ENCODE peak calls at places on chromosomes 13 and 19, in five cellular contexts. V, T, F, N and W are unnamed samples.

GRCh38 chr13:37383856-37384255 is 214.7 kb downstream of the POSTN start:
- DNase-seq in V (no peak), T (no peak), F (no peak), N (no peak), W (no peak)

GRCh38 chr19:16886305-16886880 is 2.4 kb upstream of the F2RL3 start:
- DNase-seq in V (no peak), T (peak; percentile 73), F (no peak), N (peak; percentile 70), W (peak; percentile 96)

GRCh38 chr13:45206340-45206739 is 5.5 kb upstream of the KCTD4 start:
- DNase-seq in V (peak; percentile 92), T (peak; percentile 79), F (no peak), N (peak; percentile 93), W (peak; percentile 92)

GRCh38 chr19:18725755-18726416 is 42.4 kb downstream of the CRTC1 start:
- DNase-seq in V (no peak), T (no peak), F (no peak), N (no peak), W (no peak)

GRCh38 chr13:80604094-80604493 is 263.2 kb upstream of the SPRY2 start:
- DNase-seq in V (no peak), T (no peak), F (no peak), N (no peak), W (peak; percentile 52)

GRCh38 chr13:43664700-43665191 is 122.0 kb downstream of the ENOX1 start:
- DNase-seq in V (peak; percentile 71), T (peak; percentile 43), F (no peak), N (peak; percentile 67), W (peak; percentile 70)

GRCh38 chr13:103772576-103772975 is 706.4 kb upstream of the SLC10A2 start:
- DNase-seq in V (no peak), T (no peak), F (no peak), N (no peak), W (no peak)

GRCh38 chr19:19120308-19121156 is 17.7 kb downstream of the TMEM161A start:
- DNase-seq in V (no peak), T (peak; percentile 81), F (no peak), N (peak; percentile 49), W (peak; percentile 82)

GRCh38 chr13:89199138-89199537 is 1528.0 kb downstream of the SLITRK5 start:
- DNase-seq in V (no peak), T (no peak), F (no peak), N (no peak), W (no peak)

GRCh38 chr19:39937094-39937493 is 2.7 kb upstream of the FCGBP start:
- DNase-seq in V (no peak), T (no peak), F (no peak), N (no peak), W (no peak)

GRCh38 chr13:35621989-35622388 is 145.5 kb upstream of the MAB21L1 start:
- DNase-seq in V (peak; percentile 48), T (peak; percentile 64), F (no peak), N (peak; percentile 52), W (peak; percentile 35)

GRCh38 chr13:77374786-77375185 is 47.9 kb upstream of the MYCBP2 start:
- DNase-seq in V (no peak), T (no peak), F (no peak), N (no peak), W (no peak)

GRCh38 chr13:51717786-51718398 is 86.1 kb downstream of the DHRS12 start:
- DNase-seq in V (no peak), T (peak; percentile 43), F (no peak), N (peak; percentile 52), W (no peak)

GRCh38 chr13:52387721-52388120 is 18.3 kb downstream of the THSD1 start:
- DNase-seq in V (no peak), T (no peak), F (no peak), N (no peak), W (no peak)

GRCh38 chr19:12098040-12098439 is 33.5 kb downstream of the ZNF844 start:
- DNase-seq in V (no peak), T (no peak), F (no peak), N (no peak), W (no peak)

GRCh38 chr13:74133657-74134201 is 475 bp downstream of the KLF12 start:
- DNase-seq in V (peak; percentile 96), T (peak; percentile 95), F (peak; percentile 69), N (peak; percentile 93), W (peak; percentile 96)

GRCh38 chr13:74136089-74136658 is 2.0 kb upstream of the KLF12 start:
- DNase-seq in V (peak; percentile 70), T (no peak), F (no peak), N (peak; percentile 60), W (peak; percentile 61)

GRCh38 chr13:74135306-74136088 is 1.3 kb upstream of the KLF12 start:
- DNase-seq in V (peak; percentile 87), T (peak; percentile 89), F (peak; percentile 30), N (peak; percentile 74), W (peak; percentile 64)

GRCh38 chr13:74134226-74134776 is at the start of gene KLF12:
- DNase-seq in V (peak; percentile 97), T (peak; percentile 95), F (peak; percentile 63), N (peak; percentile 93), W (peak; percentile 95)

GRCh38 chr13:74134777-74135305 is 637 bp upstream of the KLF12 start:
- DNase-seq in V (peak; percentile 74), T (no peak), F (peak; percentile 16), N (no peak), W (no peak)
- H3K4me3 ChIP-seq in V (peak overlapping the region; percentile 96), T (peak overlapping the region; percentile 71), F (peak overlapping the region; percentile 73), N (peak overlapping the region; percentile 91), W (peak overlapping the region; percentile 75)

GRCh38 chr19:41530184-41530534 is 45.8 kb upstream of the CEACAM21 start:
- DNase-seq in V (no peak), T (no peak), F (no peak), N (no peak), W (no peak)
- H3K4me3 ChIP-seq in V (no peak overlapping the region), T (no peak overlapping the region), F (no peak overlapping the region), N (no peak overlapping the region), W (no peak overlapping the region)

GRCh38 chr19:42423462-42424344 is 3.5 kb downstream of the LIPE start:
- DNase-seq in V (peak; percentile 97), T (peak; percentile 95), F (peak; percentile 48), N (peak; percentile 90), W (peak; percentile 93)

GRCh38 chr19:42422576-42423461 is 4.4 kb downstream of the LIPE start:
- DNase-seq in V (no peak), T (no peak), F (no peak), N (no peak), W (no peak)

GRCh38 chr19:42421101-42421500 is 6.1 kb downstream of the LIPE start:
- DNase-seq in V (no peak), T (no peak), F (no peak), N (no peak), W (no peak)

GRCh38 chr19:42421591-42422031 is 5.6 kb downstream of the LIPE start:
- DNase-seq in V (no peak), T (peak; percentile 85), F (no peak), N (no peak), W (no peak)

DNA sequence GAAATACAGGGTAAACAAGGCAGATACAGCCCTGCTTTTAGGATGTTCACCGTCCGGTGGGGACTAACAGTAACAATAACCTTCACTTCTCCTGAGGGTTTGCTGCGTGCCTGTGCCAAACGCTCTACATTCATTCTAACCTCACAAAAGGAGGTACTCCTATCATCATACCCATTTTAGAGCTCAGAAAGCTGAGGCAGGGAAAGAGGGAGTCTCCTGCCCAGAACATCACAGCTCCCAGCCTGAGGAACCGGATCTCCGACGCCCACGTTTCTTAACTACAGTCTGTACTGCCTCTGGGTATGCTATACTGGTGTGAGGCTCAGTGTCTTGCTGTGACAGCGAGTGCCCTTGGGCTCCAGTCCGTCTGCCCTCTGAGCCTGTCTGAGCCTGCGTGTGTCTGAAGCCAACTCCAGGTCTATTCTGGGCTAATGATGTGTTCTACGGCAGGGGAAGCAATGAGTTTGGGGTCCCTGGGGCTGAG is 5.1 kb downstream of the LIPE start:
- DNase-seq in V (no peak), T (no peak), F (no peak), N (no peak), W (no peak)
- H3K4me3 ChIP-seq in V (peak overlapping the region; percentile 85), T (peak overlapping the region; percentile 65), F (no peak overlapping the region), N (no peak overlapping the region), W (no peak overlapping the region)

DNA sequence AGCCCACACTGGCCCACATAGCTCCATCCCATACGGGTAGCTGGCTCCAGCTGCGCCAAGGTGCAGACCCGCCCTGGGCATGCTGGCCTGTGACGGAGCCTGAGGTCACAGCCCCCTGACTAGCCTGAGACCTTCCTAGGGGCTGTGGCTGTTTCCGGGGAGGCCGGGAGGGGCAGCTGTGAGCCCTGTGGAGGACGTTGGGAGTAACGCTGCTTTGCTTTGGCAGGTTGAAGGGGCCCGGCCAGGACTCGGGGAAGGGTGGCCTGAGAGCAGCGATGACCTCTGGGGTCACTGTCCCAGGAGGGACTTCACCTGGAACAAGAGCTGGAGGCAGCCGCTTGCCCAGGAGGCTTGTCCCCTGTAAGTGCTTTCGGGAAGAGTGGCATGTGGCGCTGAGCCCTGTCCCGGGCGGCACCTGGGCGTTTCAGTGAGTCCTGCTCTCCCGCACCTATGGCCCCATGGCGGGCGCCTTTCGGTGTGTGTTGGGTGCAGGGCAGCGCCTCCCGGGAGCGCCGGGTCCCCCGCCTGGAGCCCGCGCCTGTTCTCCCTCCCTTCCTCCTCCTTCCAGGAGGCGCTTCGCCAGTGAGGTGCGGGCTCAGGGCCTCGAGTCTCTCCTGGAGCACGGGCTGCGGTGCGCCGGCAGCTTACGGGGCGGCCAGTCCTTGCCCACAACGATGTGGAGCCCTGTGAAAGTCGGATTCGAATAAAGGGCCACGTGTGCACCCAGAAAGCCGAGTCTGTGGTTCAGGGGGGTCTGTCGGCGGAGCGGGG is 1.1 kb upstream of the FAM174C start:
- DNase-seq in V (no peak), T (no peak), F (no peak), N (no peak), W (no peak)
- H3K4me3 ChIP-seq in V (peak overlapping the region; percentile 88), T (peak overlapping the region; percentile 36), F (no peak overlapping the region), N (peak overlapping the region; percentile 45), W (peak overlapping the region; percentile 51)

DNA sequence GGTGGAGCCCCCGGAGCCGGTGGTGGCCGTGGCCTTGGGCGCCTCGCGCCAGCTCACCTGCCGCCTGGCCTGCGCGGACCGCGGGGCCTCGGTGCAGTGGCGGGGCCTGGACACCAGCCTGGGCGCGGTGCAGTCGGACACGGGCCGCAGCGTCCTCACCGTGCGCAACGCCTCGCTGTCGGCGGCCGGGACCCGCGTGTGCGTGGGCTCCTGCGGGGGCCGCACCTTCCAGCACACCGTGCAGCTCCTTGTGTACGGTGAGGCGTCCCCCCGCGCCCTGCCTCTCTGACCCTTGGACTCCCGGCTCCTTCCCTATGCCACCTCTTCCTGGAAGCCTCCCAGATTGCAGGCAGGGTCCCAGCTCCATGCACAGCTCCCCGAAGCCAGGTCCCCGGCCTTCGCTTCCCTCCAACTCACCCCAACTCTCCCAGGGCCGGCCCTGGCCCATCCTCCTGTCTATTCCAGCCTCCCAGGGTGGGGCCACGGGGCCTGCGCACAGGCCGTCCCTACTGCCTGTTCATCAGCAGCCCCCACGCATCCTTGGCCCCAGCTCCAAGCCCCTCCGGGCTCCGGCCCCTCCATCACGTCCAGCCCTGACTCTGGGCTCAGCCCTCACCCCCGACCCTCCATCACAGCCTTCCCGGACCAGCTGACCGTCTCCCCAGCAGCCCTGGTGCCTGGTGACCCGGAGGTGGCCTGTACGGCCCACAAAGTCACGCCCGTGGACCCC is 1.7 kb downstream of the MADCAM1 start:
- DNase-seq in V (no peak), T (no peak), F (no peak), N (no peak), W (no peak)
- H3K4me3 ChIP-seq in V (no peak overlapping the region), T (no peak overlapping the region), F (no peak overlapping the region), N (no peak overlapping the region), W (no peak overlapping the region)

GRCh38 chr19:38425810-38426466 is at the start of gene RASGRP4:
- DNase-seq in V (no peak), T (no peak), F (no peak), N (no peak), W (no peak)
- H3K4me3 ChIP-seq in V (no peak within 1 kb of the TSS), T (no peak within 1 kb of the TSS), F (no peak within 1 kb of the TSS), N (no peak within 1 kb of the TSS), W (no peak within 1 kb of the TSS)